ENCODE peak calls at places on chromosome 7, in five cellular contexts. One of them, this sample, is unnamed.

GRCh38 chr7:123398931-123399330 is 135.5 kb downstream of the IQUB start:
- DNase-seq in Jurkat, Clone E6-1: no peak
- DNase-seq in GOT3: no peak
- DNase-seq in left lung: no peak
- DNase-seq in NCI-H1092 treated with DMSO at 0.1 percent for 48 hours: no peak
- DNase-seq in this sample: no peak

GRCh38 chr7:151086802-151087246 is 549 bp downstream of the AGAP3 start:
- DNase-seq in GOT3: no peak
- DNase-seq in NCI-H1092 treated with DMSO at 0.1 percent for 48 hours: peak; percentile 68
- DNase-seq in left lung: peak; percentile 84
- DNase-seq in Jurkat, Clone E6-1: no peak
- DNase-seq in this sample: no peak

GRCh38 chr7:25842201-25842726 is 309.7 kb upstream of the NFE2L3 start:
- DNase-seq in NCI-H1092 treated with DMSO at 0.1 percent for 48 hours: no peak
- DNase-seq in left lung: no peak
- DNase-seq in Jurkat, Clone E6-1: no peak
- DNase-seq in GOT3: no peak
- DNase-seq in this sample: no peak

GRCh38 chr7:93147358-93147757 is 827 bp downstream of the SAMD9L start:
- DNase-seq in Jurkat, Clone E6-1: peak; percentile 60
- DNase-seq in GOT3: no peak
- DNase-seq in left lung: no peak
- DNase-seq in NCI-H1092 treated with DMSO at 0.1 percent for 48 hours: no peak
- DNase-seq in this sample: no peak

GRCh38 chr7:96127746-96128145 is 194.2 kb downstream of the SLC25A13 start:
- DNase-seq in left lung: no peak
- DNase-seq in NCI-H1092 treated with DMSO at 0.1 percent for 48 hours: no peak
- DNase-seq in Jurkat, Clone E6-1: no peak
- DNase-seq in GOT3: no peak
- DNase-seq in this sample: no peak

GRCh38 chr7:137880432-137880831 is 33.7 kb upstream of the DGKI start:
- DNase-seq in Jurkat, Clone E6-1: no peak
- DNase-seq in left lung: no peak
- DNase-seq in GOT3: no peak
- DNase-seq in NCI-H1092 treated with DMSO at 0.1 percent for 48 hours: no peak
- DNase-seq in this sample: no peak

GRCh38 chr7:26061340-26062239 is 90.4 kb upstream of the NFE2L3 start:
- DNase-seq in Jurkat, Clone E6-1: peak; percentile 60
- DNase-seq in left lung: no peak
- DNase-seq in NCI-H1092 treated with DMSO at 0.1 percent for 48 hours: peak; percentile 93
- DNase-seq in GOT3: peak; percentile 7
- DNase-seq in this sample: no peak

GRCh38 chr7:139598642-139599041 is 75.2 kb downstream of the CLEC2L start:
- DNase-seq in left lung: no peak
- DNase-seq in Jurkat, Clone E6-1: no peak
- DNase-seq in GOT3: no peak
- DNase-seq in NCI-H1092 treated with DMSO at 0.1 percent for 48 hours: peak; percentile 20
- DNase-seq in this sample: no peak

GRCh38 chr7:4769753-4770152 is 5.7 kb upstream of the AP5Z1 start:
- DNase-seq in left lung: peak; percentile 28
- DNase-seq in GOT3: no peak
- DNase-seq in Jurkat, Clone E6-1: no peak
- DNase-seq in NCI-H1092 treated with DMSO at 0.1 percent for 48 hours: peak; percentile 66
- DNase-seq in this sample: no peak

GRCh38 chr7:77308792-77309191 is 107.4 kb downstream of the GSAP start:
- DNase-seq in left lung: no peak
- DNase-seq in NCI-H1092 treated with DMSO at 0.1 percent for 48 hours: no peak
- DNase-seq in Jurkat, Clone E6-1: no peak
- DNase-seq in GOT3: no peak
- DNase-seq in this sample: no peak

GRCh38 chr7:18693401-18693800 is 197.9 kb downstream of the HDAC9 start:
- DNase-seq in NCI-H1092 treated with DMSO at 0.1 percent for 48 hours: no peak
- DNase-seq in left lung: no peak
- DNase-seq in GOT3: no peak
- DNase-seq in Jurkat, Clone E6-1: no peak
- DNase-seq in this sample: no peak

GRCh38 chr7:99531354-99531765 is 20.6 kb downstream of the FAM200A start:
- DNase-seq in GOT3: no peak
- DNase-seq in NCI-H1092 treated with DMSO at 0.1 percent for 48 hours: no peak
- DNase-seq in Jurkat, Clone E6-1: no peak
- DNase-seq in left lung: no peak
- DNase-seq in this sample: no peak

GRCh38 chr7:9189683-9190082 is 756.3 kb downstream of the NXPH1 start:
- DNase-seq in left lung: peak; percentile 8
- DNase-seq in Jurkat, Clone E6-1: no peak
- DNase-seq in NCI-H1092 treated with DMSO at 0.1 percent for 48 hours: no peak
- DNase-seq in GOT3: no peak
- DNase-seq in this sample: no peak

GRCh38 chr7:123329988-123330643 is 130.3 kb upstream of the SLC13A1 start:
- DNase-seq in NCI-H1092 treated with DMSO at 0.1 percent for 48 hours: no peak
- DNase-seq in Jurkat, Clone E6-1: no peak
- DNase-seq in left lung: peak; percentile 12
- DNase-seq in GOT3: no peak
- DNase-seq in this sample: no peak

GRCh38 chr7:38881015-38881414 is 28.0 kb downstream of the VPS41 start:
- DNase-seq in Jurkat, Clone E6-1: no peak
- DNase-seq in left lung: no peak
- DNase-seq in NCI-H1092 treated with DMSO at 0.1 percent for 48 hours: no peak
- DNase-seq in GOT3: no peak
- DNase-seq in this sample: no peak

GRCh38 chr7:18343047-18343446 is 152.5 kb upstream of the HDAC9 start:
- DNase-seq in left lung: no peak
- DNase-seq in GOT3: no peak
- DNase-seq in NCI-H1092 treated with DMSO at 0.1 percent for 48 hours: no peak
- DNase-seq in Jurkat, Clone E6-1: no peak
- DNase-seq in this sample: no peak

GRCh38 chr7:24368161-24368560 is 84.2 kb downstream of the NPY start:
- DNase-seq in GOT3: no peak
- DNase-seq in Jurkat, Clone E6-1: no peak
- DNase-seq in left lung: no peak
- DNase-seq in NCI-H1092 treated with DMSO at 0.1 percent for 48 hours: no peak
- DNase-seq in this sample: no peak

GRCh38 chr7:2698581-2699288 is 10.7 kb downstream of the AMZ1 start:
- DNase-seq in left lung: no peak
- DNase-seq in NCI-H1092 treated with DMSO at 0.1 percent for 48 hours: peak; percentile 66
- DNase-seq in GOT3: no peak
- DNase-seq in Jurkat, Clone E6-1: peak; percentile 96
- DNase-seq in this sample: no peak

GRCh38 chr7:153091477-153091876 is 331.9 kb downstream of the ACTR3B start:
- DNase-seq in left lung: no peak
- DNase-seq in NCI-H1092 treated with DMSO at 0.1 percent for 48 hours: no peak
- DNase-seq in GOT3: no peak
- DNase-seq in Jurkat, Clone E6-1: no peak
- DNase-seq in this sample: no peak

GRCh38 chr7:16169537-16169936 is 251.8 kb downstream of the CRPPA start:
- DNase-seq in NCI-H1092 treated with DMSO at 0.1 percent for 48 hours: no peak
- DNase-seq in left lung: no peak
- DNase-seq in Jurkat, Clone E6-1: no peak
- DNase-seq in GOT3: no peak
- DNase-seq in this sample: no peak

GRCh38 chr7:76291346-76292205 is 10.9 kb upstream of the HSPB1 start:
- DNase-seq in NCI-H1092 treated with DMSO at 0.1 percent for 48 hours: peak; percentile 76
- DNase-seq in left lung: peak; percentile 93
- DNase-seq in GOT3: peak; percentile 91
- DNase-seq in Jurkat, Clone E6-1: peak; percentile 69
- DNase-seq in this sample: peak; percentile 93

GRCh38 chr7:73341877-73342276 is 13.9 kb downstream of the FKBP6 start:
- DNase-seq in GOT3: no peak
- DNase-seq in left lung: no peak
- DNase-seq in NCI-H1092 treated with DMSO at 0.1 percent for 48 hours: no peak
- DNase-seq in Jurkat, Clone E6-1: no peak
- DNase-seq in this sample: no peak

This sample was measured in type B pancreatic cell.